ENCODE peak calls at places on chromosome 17, in eight cellular contexts. A is naive thymus-derived CD4-positive, alpha-beta T cell; O is PC-9; G is CD8-positive, alpha-beta T cell; Y is endodermal cell; N is prostate gland; L is H9; V is thoracic aorta. B is an unnamed sample.
A peak's percentile ranks its signal among the peaks of the same experiment; 100 is the strongest.

GRCh38 chr17:77606146-77606864 is 352.2 kb upstream of the TNRC6C start:
- DNase-seq in A (no peak), O (no peak), G (no peak), Y (no peak), N (no peak), L (no peak), V (no peak), B (no peak)

GRCh38 chr17:37708616-37709212 is 36.1 kb downstream of the HNF1B start:
- DNase-seq in A (no peak), O (peak; percentile 38), G (no peak), Y (peak; percentile 67), N (no peak), L (no peak), V (no peak), B (no peak)

GRCh38 chr17:855594-855993 is 73.4 kb downstream of the MRM3 start:
- DNase-seq in A (no peak), O (no peak), G (no peak), Y (no peak), N (no peak), L (no peak), V (no peak), B (no peak)

GRCh38 chr17:45954914-45955313 is 44.1 kb upstream of the STH start:
- DNase-seq in A (no peak), O (no peak), G (no peak), Y (no peak), N (no peak), L (no peak), V (no peak), B (no peak)

GRCh38 chr17:58577696-58578095 is 63.3 kb upstream of the MTMR4 start:
- DNase-seq in A (peak; percentile 18), O (peak; percentile 24), G (peak; percentile 11), Y (peak; percentile 86), N (peak; percentile 7), L (peak; percentile 64), V (no peak), B (peak; percentile 30)

GRCh38 chr17:39144414-39144813 is 7.0 kb downstream of the PLXDC1 start:
- DNase-seq in A (no peak), O (peak; percentile 44), G (no peak), Y (no peak), N (peak; percentile 83), L (no peak), V (no peak), B (peak; percentile 91)

GRCh38 chr17:10803830-10804498 is at the start of gene TMEM238L:
- DNase-seq in A (no peak), O (no peak), G (no peak), Y (no peak), N (no peak), L (no peak), V (no peak), B (no peak)

GRCh38 chr17:17091276-17091675 is 49.0 kb downstream of the MPRIP start:
- DNase-seq in A (no peak), O (no peak), G (no peak), Y (no peak), N (no peak), L (no peak), V (no peak), B (no peak)

GRCh38 chr17:76684756-76685155 is 26.0 kb downstream of the MXRA7 start:
- DNase-seq in A (no peak), O (no peak), G (no peak), Y (no peak), N (no peak), L (no peak), V (no peak), B (no peak)

GRCh38 chr17:2700491-2701141 is 10.9 kb downstream of the CLUH start:
- DNase-seq in A (no peak), O (no peak), G (no peak), Y (peak; percentile 44), N (no peak), L (peak; percentile 26), V (no peak), B (no peak)

GRCh38 chr17:66474258-66474657 is 171.8 kb downstream of the PRKCA start:
- DNase-seq in A (no peak), O (no peak), G (no peak), Y (peak; percentile 74), N (no peak), L (peak; percentile 59), V (no peak), B (no peak)

GRCh38 chr17:45425125-45425983 is 7.3 kb downstream of the ARHGAP27 start:
- DNase-seq in A (no peak), O (peak; percentile 96), G (no peak), Y (peak; percentile 99), N (peak; percentile 90), L (peak; percentile 98), V (no peak), B (peak; percentile 73)

GRCh38 chr17:78963378-78963777 is 16.3 kb downstream of the LGALS3BP start:
- DNase-seq in A (no peak), O (no peak), G (no peak), Y (no peak), N (no peak), L (no peak), V (no peak), B (no peak)

GRCh38 chr17:47324224-47325020 is 667 bp downstream of the EFCAB13 start:
- DNase-seq in A (peak; percentile 49), O (no peak), G (peak; percentile 39), Y (peak; percentile 89), N (peak; percentile 43), L (peak; percentile 82), V (no peak), B (no peak)

GRCh38 chr17:64156670-64157069 is 26.7 kb upstream of the ERN1 start:
- DNase-seq in A (no peak), O (no peak), G (no peak), Y (peak; percentile 42), N (no peak), L (no peak), V (no peak), B (no peak)

GRCh38 chr17:42459983-42460300 is 1.3 kb downstream of the ATP6V0A1 start:
- DNase-seq in A (peak; percentile 3), O (peak; percentile 8), G (no peak), Y (no peak), N (no peak), L (no peak), V (no peak), B (no peak)

GRCh38 chr17:64442550-64442971 is 6.4 kb upstream of the MILR1 start:
- DNase-seq in A (no peak), O (peak; percentile 75), G (no peak), Y (no peak), N (no peak), L (no peak), V (no peak), B (no peak)

GRCh38 chr17:41962768-41963434 is 3.7 kb upstream of the CNP start:
- DNase-seq in A (peak; percentile 72), O (peak; percentile 60), G (peak; percentile 60), Y (peak; percentile 97), N (peak; percentile 67), L (peak; percentile 92), V (no peak), B (peak; percentile 71)

GRCh38 chr17:74890554-74890953 is 2.9 kb downstream of the FADS6 start:
- DNase-seq in A (no peak), O (no peak), G (no peak), Y (no peak), N (no peak), L (no peak), V (no peak), B (no peak)

GRCh38 chr17:3826191-3826590 is 19.9 kb downstream of the NCBP3 start:
- DNase-seq in A (no peak), O (no peak), G (no peak), Y (no peak), N (no peak), L (no peak), V (no peak), B (no peak)

GRCh38 chr17:63910096-63910495 is 962 bp downstream of the CSHL1 start:
- DNase-seq in A (no peak), O (no peak), G (no peak), Y (no peak), N (no peak), L (no peak), V (no peak), B (no peak)

GRCh38 chr17:47278561-47278960 is 24.9 kb downstream of the ITGB3 start:
- DNase-seq in A (no peak), O (no peak), G (no peak), Y (no peak), N (no peak), L (no peak), V (no peak), B (no peak)

GRCh38 chr17:7045492-7046126 is 1.7 kb upstream of the SLC16A11 start:
- DNase-seq in A (peak; percentile 67), O (no peak), G (no peak), Y (peak; percentile 70), N (peak; percentile 55), L (no peak), V (no peak), B (no peak)

GRCh38 chr17:9644910-9645751 is at the start of gene USP43:
- DNase-seq in A (no peak), O (peak; percentile 90), G (no peak), Y (peak; percentile 94), N (peak; percentile 59), L (peak; percentile 90), V (no peak), B (peak; percentile 54)

GRCh38 chr17:77707546-77707945 is 251.0 kb upstream of the TNRC6C start:
- DNase-seq in A (no peak), O (no peak), G (no peak), Y (peak; percentile 18), N (no peak), L (peak; percentile 8), V (no peak), B (no peak)

GRCh38 chr17:51802544-51802943 is 356.0 kb downstream of the CA10 start:
- DNase-seq in A (no peak), O (no peak), G (no peak), Y (no peak), N (no peak), L (no peak), V (no peak), B (no peak)
- H3K4me1 ChIP-seq in A (no peaks in the 10 kb centered on the region), O (no peaks in the 10 kb centered on the region), G (no peaks in the 10 kb centered on the region), Y (no peaks in the 10 kb centered on the region), N (no peaks in the 10 kb centered on the region), L (no peaks in the 10 kb centered on the region), V (no peaks in the 10 kb centered on the region), B (no peaks in the 10 kb centered on the region)

DNA sequence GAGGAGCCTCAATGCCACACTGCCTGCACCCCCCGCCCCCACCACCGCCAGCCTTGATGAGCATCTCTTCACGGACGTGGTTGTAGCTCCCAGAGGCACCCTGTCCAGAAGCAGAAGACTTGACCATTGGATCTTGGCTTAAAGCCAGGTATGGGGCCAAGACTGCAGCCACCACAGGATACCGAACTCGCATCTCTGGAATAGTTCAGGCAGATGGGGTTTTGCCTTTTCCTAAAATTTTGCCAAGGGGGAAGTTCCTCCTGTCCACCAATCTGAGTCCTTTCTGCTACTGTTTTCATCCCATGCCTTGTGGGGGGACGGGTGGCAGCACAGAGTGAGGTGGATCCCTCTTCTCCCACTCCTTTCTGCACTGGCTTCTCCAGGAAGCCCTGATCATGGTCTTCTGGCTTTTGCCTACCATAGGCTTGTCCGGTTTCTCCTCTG is 939 bp downstream of the CORO6 start:
- DNase-seq in A (no peak), O (peak; percentile 23), G (no peak), Y (peak; percentile 48), N (no peak), L (no peak), V (no peak), B (no peak)
- H3K27ac ChIP-seq in A (no peak overlapping the region), O (no peak overlapping the region), G (no peak overlapping the region), Y (no peak overlapping the region), N (peak overlapping the region; percentile 70), L (no peak overlapping the region), V (peak overlapping the region; percentile 56), B (no peak overlapping the region)

GRCh38 chr17:49738456-49739163 is 25.3 kb downstream of the FAM117A start:
- DNase-seq in A (no peak), O (no peak), G (no peak), Y (no peak), N (no peak), L (no peak), V (no peak), B (no peak)
- H3K4me1 ChIP-seq in A (peaks cover 65% of the 10 kb centered on the region), O (peaks cover 10% of the 10 kb centered on the region), G (peaks cover 72% of the 10 kb centered on the region), Y (peaks cover 5% of the 10 kb centered on the region), N (no peaks in the 10 kb centered on the region), L (no peaks in the 10 kb centered on the region), V (peaks cover 55% of the 10 kb centered on the region), B (peaks cover 17% of the 10 kb centered on the region)

GRCh38 chr17:80650339-80650672 is 105.7 kb downstream of the RPTOR start:
- DNase-seq in A (no peak), O (no peak), G (no peak), Y (no peak), N (no peak), L (no peak), V (no peak), B (no peak)
- H3K27ac ChIP-seq in A (no peak overlapping the region), O (no peak overlapping the region), G (no peak overlapping the region), Y (no peak overlapping the region), N (no peak overlapping the region), L (no peak overlapping the region), V (no peak overlapping the region), B (peak overlapping the region; percentile 21)